ENCODE peak calls at places on chromosomes 13 and 19, in six cellular contexts. W is fibroblast of lung, M is spleen, Q is GM13976, X is H9, A is neural crest cell. V is an unnamed sample.

GRCh38 chr13:61414686-61415664 is 674 bp downstream of the PCDH20 start:
- DNase-seq in W (peak), M (peak), Q (no peak), X (peak), A (peak), V (peak)

GRCh38 chr19:52613299-52613906 is 24.8 kb downstream of the ZNF83 start:
- DNase-seq in W (no peak), M (no peak), Q (no peak), X (no peak), A (no peak), V (no peak)

GRCh38 chr19:38031423-38031770 is 124.4 kb downstream of the SIPA1L3 start:
- DNase-seq in W (peak), M (no peak), Q (no peak), X (no peak), A (no peak), V (peak)

GRCh38 chr13:102903659-102904407 is 58.0 kb downstream of the ERCC5 start:
- DNase-seq in W (peak), M (no peak), Q (no peak), X (no peak), A (peak), V (peak)

GRCh38 chr13:80962173-80962572 is 621.2 kb upstream of the SPRY2 start:
- DNase-seq in W (no peak), M (no peak), Q (no peak), X (no peak), A (no peak), V (no peak)

GRCh38 chr13:47287291-47287751 is 390.5 kb upstream of the HTR2A start:
- DNase-seq in W (peak), M (no peak), Q (no peak), X (no peak), A (no peak), V (no peak)

GRCh38 chr19:12077375-12077774 is 12.8 kb downstream of the ZNF844 start:
- DNase-seq in W (no peak), M (no peak), Q (no peak), X (no peak), A (no peak), V (no peak)

GRCh38 chr19:13207237-13208130 is 57.3 kb downstream of the IER2 start:
- DNase-seq in W (no peak), M (peak), Q (peak), X (peak), A (peak), V (no peak)

GRCh38 chr19:29644179-29644578 is 21.1 kb upstream of the PLEKHF1 start:
- DNase-seq in W (no peak), M (no peak), Q (no peak), X (no peak), A (no peak), V (no peak)

GRCh38 chr13:112844879-112845278 is 124.1 kb upstream of the MCF2L start:
- DNase-seq in W (no peak), M (peak), Q (no peak), X (no peak), A (no peak), V (no peak)

GRCh38 chr13:66492479-66492878 is 737.7 kb downstream of the PCDH9 start:
- DNase-seq in W (no peak), M (no peak), Q (no peak), X (peak), A (no peak), V (peak)

GRCh38 chr13:105991131-105991530 is 544.3 kb downstream of the EFNB2 start:
- DNase-seq in W (no peak), M (no peak), Q (no peak), X (no peak), A (no peak), V (no peak)

GRCh38 chr19:3516675-3517207 is 10.6 kb downstream of the FZR1 start:
- DNase-seq in W (no peak), M (no peak), Q (no peak), X (no peak), A (no peak), V (peak)

GRCh38 chr19:55443045-55443823 is at the start of gene SHISA7:
- DNase-seq in W (no peak), M (no peak), Q (no peak), X (no peak), A (no peak), V (no peak)

GRCh38 chr13:47901451-47901850 is 99.6 kb downstream of the SUCLA2 start:
- DNase-seq in W (no peak), M (no peak), Q (no peak), X (no peak), A (no peak), V (no peak)

GRCh38 chr19:38015771-38016170 is 108.8 kb downstream of the SIPA1L3 start:
- DNase-seq in W (no peak), M (no peak), Q (no peak), X (no peak), A (no peak), V (no peak)

GRCh38 chr13:52173373-52173772 is 14.0 kb upstream of the NEK3 start:
- DNase-seq in W (no peak), M (no peak), Q (no peak), X (no peak), A (no peak), V (no peak)

GRCh38 chr19:49150944-49151243 is 4.3 kb downstream of the HRC start:
- DNase-seq in W (no peak), M (no peak), Q (no peak), X (no peak), A (no peak), V (no peak)

GRCh38 chr13:114149774-114150740 is 17.6 kb upstream of the RASA3 start:
- DNase-seq in W (no peak), M (no peak), Q (no peak), X (no peak), A (no peak), V (no peak)
- TF ChIP-seq CTCF in W (no peak), M (no peak), Q (no peak), X (no peak), A (no peak), V (no peak)

GRCh38 chr19:10417598-10418280 is 2.6 kb upstream of the PDE4A start:
- DNase-seq in W (no peak), M (no peak), Q (peak), X (peak), A (no peak), V (peak)

GRCh38 chr19:10419200-10419645 is 1.1 kb upstream of the PDE4A start:
- DNase-seq in W (no peak), M (no peak), Q (peak), X (no peak), A (no peak), V (no peak)

GRCh38 chr19:10416380-10417257 is 3.7 kb upstream of the PDE4A start:
- DNase-seq in W (peak), M (peak), Q (peak), X (peak), A (peak), V (peak)

GRCh38 chr19:10419646-10420443 is 493 bp upstream of the PDE4A start:
- DNase-seq in W (peak), M (no peak), Q (peak), X (peak), A (no peak), V (peak)

GRCh38 chr19:10418281-10419199 is 1.8 kb upstream of the PDE4A start:
- DNase-seq in W (no peak), M (no peak), Q (peak), X (peak), A (no peak), V (no peak)
- TF ChIP-seq CTCF in W (no peak), M (no peak), Q (peak), X (peak), A (no peak), V (no peak)

DNA sequence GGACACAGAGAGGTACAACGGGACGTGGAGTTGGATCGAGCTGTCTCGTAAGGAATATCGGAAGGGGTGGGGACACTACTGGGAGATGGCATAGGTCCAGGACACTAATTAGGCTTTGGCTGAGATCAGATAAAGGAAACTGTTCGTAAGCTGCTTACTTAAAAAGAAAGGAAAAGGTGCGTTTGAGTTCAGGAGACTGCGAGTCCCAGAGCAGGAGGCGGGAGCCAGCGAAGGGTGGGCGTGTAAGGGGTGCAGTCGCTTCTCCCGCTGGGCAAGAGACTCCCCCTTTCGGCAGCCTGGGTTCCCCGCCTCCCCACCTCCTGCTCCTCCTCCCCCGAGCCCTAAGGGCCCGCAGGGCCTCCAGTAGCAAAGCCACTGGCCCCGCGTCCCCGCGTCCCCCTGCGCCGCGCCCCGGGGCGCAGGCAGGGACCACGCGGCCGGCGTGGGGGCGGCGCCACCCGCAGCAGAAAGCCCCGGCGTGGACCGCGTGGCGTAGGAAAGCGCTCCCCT is 571 bp downstream of the ABCC4 start:
- DNase-seq in W (peak), M (peak), Q (peak), X (peak), A (peak), V (peak)
- TF ChIP-seq CTCF in W (peak), M (no peak), Q (no peak), X (peak), A (no peak), V (no peak)

GRCh38 chr19:17391371-17392151 is 2.4 kb downstream of the CCDC194 start:
- DNase-seq in W (no peak), M (no peak), Q (peak), X (peak), A (no peak), V (no peak)

GRCh38 chr19:17393914-17394313 is at the start of gene CCDC194:
- DNase-seq in W (no peak), M (no peak), Q (no peak), X (no peak), A (no peak), V (no peak)

GRCh38 chr19:17390665-17391370 is 3.2 kb downstream of the CCDC194 start:
- DNase-seq in W (peak), M (peak), Q (peak), X (peak), A (peak), V (peak)

GRCh38 chr19:17398902-17399527 is 5.0 kb upstream of the CCDC194 start:
- DNase-seq in W (no peak), M (no peak), Q (no peak), X (no peak), A (no peak), V (no peak)

GRCh38 chr19:17394891-17395415 is 957 bp upstream of the CCDC194 start:
- DNase-seq in W (peak), M (peak), Q (peak), X (peak), A (peak), V (peak)
- TF ChIP-seq CTCF in W (peak), M (peak), Q (peak), X (peak), A (peak), V (peak)

GRCh38 chr13:79675931-79676658 is 195.1 kb downstream of the NDFIP2 start:
- DNase-seq in W (no peak), M (no peak), Q (no peak), X (no peak), A (no peak), V (no peak)
- TF ChIP-seq CTCF in W (no peak), M (no peak), Q (no peak), X (no peak), A (no peak), V (no peak)